ENCODE peak calls at places on chromosomes 12 and 14, in nine cellular contexts. P, L, A, H, U, T, V, I and S are unnamed samples.

GRCh38 chr12:72273499-72273837 is 1.3 kb downstream of the TRHDE start:
- DNase-seq in P (no peak), L (no peak), A (no peak), H (no peak), U (no peak), T (no peak), V (no peak), I (no peak), S (no peak)

GRCh38 chr12:96070670-96071279 is 35.4 kb upstream of the LTA4H start:
- DNase-seq in P (no peak), L (no peak), A (no peak), H (no peak), U (peak), T (peak), V (peak), I (peak), S (no peak)

GRCh38 chr14:102028733-102029132 is 58.1 kb downstream of the HSP90AA1 start:
- DNase-seq in P (no peak), L (no peak), A (no peak), H (peak), U (peak), T (no peak), V (peak), I (peak), S (no peak)

GRCh38 chr12:94575645-94576393 is 74.5 kb downstream of the TMCC3 start:
- DNase-seq in P (no peak), L (no peak), A (no peak), H (no peak), U (no peak), T (no peak), V (peak), I (no peak), S (no peak)

GRCh38 chr12:124927325-124928094 is 13.1 kb upstream of the UBC start:
- DNase-seq in P (peak), L (peak), A (peak), H (peak), U (peak), T (peak), V (peak), I (peak), S (peak)

GRCh38 chr14:90654831-90655276 is 161.4 kb downstream of the TTC7B start:
- DNase-seq in P (no peak), L (no peak), A (no peak), H (peak), U (peak), T (no peak), V (no peak), I (peak), S (no peak)

GRCh38 chr14:71324767-71325272 is 417.6 kb downstream of the PCNX1 start:
- DNase-seq in P (no peak), L (no peak), A (peak), H (no peak), U (peak), T (peak), V (no peak), I (no peak), S (no peak)

GRCh38 chr12:81284137-81284536 is 206.3 kb downstream of the ACSS3 start:
- DNase-seq in P (no peak), L (no peak), A (no peak), H (no peak), U (peak), T (no peak), V (no peak), I (no peak), S (no peak)

GRCh38 chr12:121175383-121176119 is 34.4 kb upstream of the P2RX4 start:
- DNase-seq in P (peak), L (peak), A (no peak), H (no peak), U (peak), T (peak), V (no peak), I (no peak), S (no peak)

GRCh38 chr14:54967496-54967895 is 59.4 kb downstream of the WDHD1 start:
- DNase-seq in P (no peak), L (no peak), A (no peak), H (no peak), U (no peak), T (no peak), V (no peak), I (no peak), S (no peak)

GRCh38 chr12:29207120-29207519 is 58.0 kb downstream of the FAR2 start:
- DNase-seq in P (no peak), L (peak), A (no peak), H (no peak), U (peak), T (no peak), V (no peak), I (peak), S (no peak)

GRCh38 chr14:64174922-64175782 is 119.0 kb downstream of the ESR2 start:
- DNase-seq in P (no peak), L (no peak), A (no peak), H (no peak), U (no peak), T (no peak), V (no peak), I (no peak), S (no peak)

GRCh38 chr14:61608245-61609142 is 86.8 kb upstream of the HIF1A start:
- DNase-seq in P (no peak), L (no peak), A (no peak), H (no peak), U (peak), T (no peak), V (no peak), I (peak), S (no peak)

GRCh38 chr14:99273025-99273723 is 1.2 kb upstream of the BCL11B start:
- DNase-seq in P (no peak), L (no peak), A (no peak), H (no peak), U (no peak), T (no peak), V (peak), I (no peak), S (no peak)

GRCh38 chr12:31246470-31246850 is 79.5 kb downstream of the SINHCAF start:
- DNase-seq in P (no peak), L (no peak), A (no peak), H (no peak), U (no peak), T (no peak), V (no peak), I (peak), S (no peak)

GRCh38 chr12:70918321-70918720 is 2.2 kb downstream of the PTPRR start:
- DNase-seq in P (no peak), L (no peak), A (no peak), H (no peak), U (no peak), T (no peak), V (no peak), I (no peak), S (no peak)

GRCh38 chr12:75548879-75549278 is 37.5 kb upstream of the KRR1 start:
- DNase-seq in P (no peak), L (no peak), A (no peak), H (no peak), U (no peak), T (no peak), V (no peak), I (no peak), S (no peak)

GRCh38 chr12:6332459-6332858 is 9.4 kb downstream of the TNFRSF1A start:
- DNase-seq in P (no peak), L (no peak), A (no peak), H (no peak), U (peak), T (no peak), V (no peak), I (peak), S (no peak)

GRCh38 chr12:13390381-13390856 is 193.9 kb downstream of the EMP1 start:
- DNase-seq in P (peak), L (peak), A (no peak), H (peak), U (peak), T (no peak), V (no peak), I (peak), S (peak)

DNA sequence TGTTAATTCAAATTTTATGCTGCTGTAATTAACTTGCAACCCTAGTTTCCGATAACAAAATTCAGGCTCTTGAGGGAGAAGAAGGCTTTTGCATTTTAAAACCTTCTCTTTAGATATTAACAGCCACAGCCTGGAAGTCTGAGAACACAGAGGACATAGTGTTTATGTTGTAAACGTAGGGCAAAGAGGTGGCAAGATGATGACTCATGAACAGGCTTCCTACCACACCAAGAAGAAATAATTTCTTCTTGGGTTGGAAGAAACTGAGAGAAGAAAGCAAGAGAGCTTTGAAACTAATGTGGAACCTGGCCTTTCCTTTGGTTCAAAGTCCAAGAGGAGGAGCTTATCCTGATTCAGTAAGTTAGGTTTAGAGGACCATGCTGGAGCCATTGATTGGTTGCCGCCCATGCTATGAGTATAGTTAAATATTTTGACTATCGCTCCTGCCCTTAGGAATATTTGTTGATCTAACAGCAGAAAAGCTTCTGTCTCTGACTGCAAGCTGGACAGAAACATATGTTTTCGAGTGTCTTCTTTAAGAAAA is 31.8 kb downstream of the CCDC198 start:
- DNase-seq in P (no peak), L (no peak), A (no peak), H (no peak), U (no peak), T (no peak), V (no peak), I (no peak), S (no peak)
- TF ChIP-seq CTCF in P (no peak), L (no peak), A (no peak), H (no peak), U (no peak), T (no peak), V (no peak), I (no peak), S (no peak)

GRCh38 chr12:45254254-45254653 is 38.4 kb downstream of the ANO6 start:
- DNase-seq in P (no peak), L (no peak), A (no peak), H (no peak), U (no peak), T (no peak), V (no peak), I (no peak), S (no peak)
- H3K4me3 ChIP-seq in P (no peak), L (no peak), A (no peak), H (no peak), U (no peak), T (no peak), V (no peak), I (no peak), S (no peak)

DNA sequence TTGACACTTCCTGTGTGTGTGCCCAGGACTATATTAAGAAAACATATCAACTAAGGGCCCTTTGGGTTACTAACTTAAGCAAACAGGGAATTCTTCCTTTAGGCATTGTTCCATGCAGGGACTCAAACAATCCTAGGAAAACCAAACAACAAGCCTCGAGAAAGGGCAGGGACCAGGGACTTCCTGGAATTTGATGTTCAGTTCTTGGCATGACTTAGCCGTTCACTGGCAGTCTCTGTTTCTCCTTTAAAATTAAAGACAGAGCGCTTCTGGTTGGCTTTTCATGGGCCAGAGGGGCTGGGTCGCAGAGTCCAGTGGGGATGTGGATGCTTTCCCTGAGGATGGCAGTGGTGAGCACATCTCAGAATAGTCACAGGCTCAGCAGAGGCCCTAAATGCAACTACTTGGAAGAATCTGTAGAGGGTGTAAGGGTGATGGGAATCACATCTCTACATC is 35.2 kb downstream of the RNFT2 start:
- DNase-seq in P (no peak), L (no peak), A (no peak), H (no peak), U (peak), T (no peak), V (no peak), I (peak), S (no peak)
- TF ChIP-seq CTCF in P (peak), L (no peak), A (no peak), H (no peak), U (no peak), T (no peak), V (peak), I (no peak), S (no peak)

GRCh38 chr12:50132505-50133135 is 20.6 kb downstream of the COX14 start:
- DNase-seq in P (no peak), L (peak), A (no peak), H (peak), U (peak), T (peak), V (no peak), I (peak), S (no peak)

GRCh38 chr12:50127546-50127945 is 15.5 kb downstream of the COX14 start:
- DNase-seq in P (no peak), L (no peak), A (no peak), H (no peak), U (no peak), T (no peak), V (peak), I (no peak), S (no peak)

DNA sequence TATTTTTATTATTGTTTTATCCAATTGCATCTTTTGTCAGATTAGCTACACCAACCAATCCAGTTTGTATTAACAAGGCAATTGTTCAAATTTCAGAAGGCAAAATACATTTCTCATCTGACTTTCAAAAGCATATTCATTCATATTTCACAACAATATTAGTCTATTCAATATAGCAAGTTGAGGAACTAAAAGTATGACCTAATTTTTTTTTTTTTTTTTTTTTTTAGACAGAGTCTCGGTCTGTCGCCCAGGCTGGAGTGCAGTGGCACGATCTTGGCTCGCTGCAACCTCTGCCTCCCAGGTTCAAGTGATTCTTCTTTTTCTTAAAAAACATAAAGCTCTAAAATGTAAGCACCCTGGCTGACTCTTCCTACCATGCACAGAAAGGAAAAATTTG is 17.3 kb downstream of the COX14 start:
- DNase-seq in P (no peak), L (no peak), A (no peak), H (no peak), U (no peak), T (no peak), V (no peak), I (no peak), S (no peak)
- H3K4me3 ChIP-seq in P (no peak), L (no peak), A (no peak), H (no peak), U (no peak), T (no peak), V (no peak), I (no peak), S (no peak)

GRCh38 chr14:22002860-22003284 is 329.3 kb upstream of the OR4E1 start:
- DNase-seq in P (no peak), L (no peak), A (peak), H (no peak), U (no peak), T (peak), V (no peak), I (no peak), S (no peak)
- TF ChIP-seq CTCF in P (no peak), L (no peak), A (peak), H (peak), U (peak), T (peak), V (peak), I (no peak), S (no peak)

GRCh38 chr14:104150201-104151027 is 12.0 kb downstream of the KIF26A start:
- DNase-seq in P (no peak), L (no peak), A (no peak), H (peak), U (peak), T (peak), V (peak), I (no peak), S (no peak)
- H3K4me3 ChIP-seq in P (no peak), L (no peak), A (no peak), H (no peak), U (no peak), T (no peak), V (no peak), I (no peak), S (no peak)

DNA sequence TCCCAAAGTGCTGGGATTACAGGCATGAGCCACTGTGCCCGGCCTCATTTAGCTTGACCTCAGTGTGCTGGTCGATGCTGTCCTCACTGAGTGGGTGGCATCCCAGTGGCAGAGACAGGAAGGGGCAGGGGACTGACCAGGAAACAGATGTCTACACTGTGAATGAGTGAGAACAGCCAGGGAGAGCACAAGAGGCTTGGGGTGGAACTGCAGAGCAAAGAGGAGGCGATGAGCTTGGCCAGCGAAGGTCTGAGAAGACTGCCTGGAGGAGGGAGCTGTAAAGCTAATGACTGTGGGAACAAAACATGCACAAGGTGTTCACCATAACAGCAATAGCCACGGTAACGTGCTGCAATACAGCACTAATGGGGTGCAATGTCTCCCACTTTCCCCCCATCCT is 57.2 kb upstream of the BEGAIN start:
- DNase-seq in P (no peak), L (no peak), A (no peak), H (no peak), U (no peak), T (no peak), V (no peak), I (no peak), S (no peak)
- TF ChIP-seq CTCF in P (no peak), L (no peak), A (no peak), H (no peak), U (no peak), T (no peak), V (no peak), I (no peak), S (no peak)

GRCh38 chr12:68807576-68808387 is at the start of gene MDM2:
- DNase-seq in P (peak), L (peak), A (peak), H (peak), U (peak), T (peak), V (peak), I (peak), S (peak)

GRCh38 chr12:68804654-68805591 is 3.1 kb upstream of the MDM2 start:
- DNase-seq in P (no peak), L (no peak), A (no peak), H (no peak), U (no peak), T (no peak), V (no peak), I (no peak), S (no peak)

GRCh38 chr12:68805592-68806120 is 2.3 kb upstream of the MDM2 start:
- DNase-seq in P (no peak), L (no peak), A (no peak), H (no peak), U (peak), T (no peak), V (no peak), I (no peak), S (no peak)

GRCh38 chr12:68808388-68809189 is 612 bp downstream of the MDM2 start:
- DNase-seq in P (peak), L (peak), A (peak), H (peak), U (peak), T (peak), V (peak), I (peak), S (peak)

GRCh38 chr12:68806488-68807237 is 1.3 kb upstream of the MDM2 start:
- DNase-seq in P (no peak), L (no peak), A (no peak), H (no peak), U (no peak), T (no peak), V (no peak), I (no peak), S (no peak)
- H3K4me3 ChIP-seq in P (no peak), L (no peak), A (no peak), H (no peak), U (no peak), T (peak), V (peak), I (no peak), S (no peak)

DNA sequence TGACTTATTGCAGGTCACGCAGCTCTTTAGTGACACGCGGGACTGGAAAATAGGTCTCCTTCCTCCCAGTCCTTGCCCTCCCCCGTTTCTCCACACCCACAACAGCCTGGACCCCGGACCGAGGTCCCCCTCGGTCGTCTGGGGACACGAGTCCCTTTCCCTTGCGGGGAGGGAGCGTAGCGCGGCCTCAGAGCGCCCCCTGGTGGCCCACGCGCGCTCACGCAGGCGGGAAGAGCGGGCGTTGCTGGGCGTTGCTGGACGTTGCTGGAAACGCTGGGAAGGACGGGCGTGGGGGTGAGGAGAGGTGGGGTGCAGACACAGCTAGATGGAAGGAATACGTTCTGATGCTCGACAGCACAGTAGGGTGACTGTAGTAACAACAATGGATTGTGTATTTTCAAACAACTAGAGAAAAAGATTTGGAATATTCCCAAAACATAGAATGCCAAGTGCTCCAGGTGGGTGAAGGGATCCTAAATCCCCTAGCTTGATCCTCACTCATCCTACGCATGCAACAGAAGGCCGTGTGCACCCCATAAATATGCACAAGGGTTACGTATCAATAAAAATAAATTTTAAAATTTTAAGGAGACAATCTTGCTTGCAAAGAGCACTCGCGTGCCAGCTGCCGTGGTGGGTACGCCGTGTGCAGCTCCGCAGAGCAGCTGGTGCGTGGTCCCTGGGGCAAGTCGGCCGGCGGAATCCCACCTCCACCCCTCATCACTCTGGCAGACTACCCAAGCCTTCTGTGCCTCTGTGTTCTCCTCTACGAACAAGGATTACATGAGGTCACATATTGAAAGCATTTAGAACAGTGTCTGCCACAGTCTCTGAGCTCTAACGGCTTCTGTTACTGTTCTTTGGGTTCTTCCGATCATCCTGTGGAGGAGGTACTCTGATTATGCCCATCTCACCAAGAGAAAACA is 87.4 kb downstream of the B4GALNT3 start:
- DNase-seq in P (no peak), L (peak), A (peak), H (no peak), U (peak), T (peak), V (peak), I (peak), S (peak)
- TF ChIP-seq CTCF in P (peak), L (peak), A (peak), H (peak), U (peak), T (peak), V (peak), I (peak), S (peak)

GRCh38 chr14:94059998-94060397 is 21.0 kb downstream of the DDX24 start:
- DNase-seq in P (no peak), L (no peak), A (no peak), H (no peak), U (no peak), T (no peak), V (no peak), I (no peak), S (no peak)
- H3K4me3 ChIP-seq in P (no peak), L (no peak), A (no peak), H (no peak), U (no peak), T (no peak), V (no peak), I (no peak), S (no peak)